ENCODE peak calls at places on chromosomes 3 and 15, in ten cellular contexts. E is kidney, M is right atrium auricular region, Y is upper lobe of right lung, Q is GM13976, K is heart left ventricle, F is brain microvascular endothelial cell, H is cardiac muscle cell, J is WERI-Rb-1, L is AG10803. P is an unnamed sample.
A peak's percentile ranks its signal among the peaks of the same experiment; 100 is the strongest.

GRCh38 chr15:37586976-37587375 is 347.5 kb upstream of the TMCO5A start:
- DNase-seq in H (no peak), M (no peak), Q (no peak), K (no peak), L (peak; percentile 51), J (no peak), E (no peak), Y (no peak), F (no peak), P (no peak)

GRCh38 chr3:124775776-124776336 is 45.6 kb downstream of the UMPS start:
- DNase-seq in J (peak; percentile 16), Y (no peak), H (no peak), Q (no peak), M (no peak), F (no peak), L (no peak), E (no peak), K (no peak), P (no peak)

GRCh38 chr3:12994357-12994606 is 78.9 kb downstream of the IQSEC1 start:
- DNase-seq in F (no peak), E (peak; percentile 87), J (no peak), L (no peak), K (peak; percentile 80), Y (peak; percentile 83), M (no peak), Q (peak; percentile 76), H (no peak), P (peak; percentile 43)

GRCh38 chr3:15336057-15336456 is 3.7 kb upstream of the SH3BP5 start:
- DNase-seq in M (no peak), K (no peak), J (no peak), Y (no peak), E (no peak), F (no peak), L (no peak), H (no peak), Q (no peak), P (no peak)

GRCh38 chr3:72872183-72872582 is 15.7 kb upstream of the GXYLT2 start:
- DNase-seq in K (no peak), E (no peak), Q (no peak), M (no peak), H (no peak), F (no peak), Y (no peak), L (peak; percentile 93), J (no peak), P (no peak)

GRCh38 chr3:113606539-113607218 is 74.3 kb downstream of the SIDT1 start:
- DNase-seq in K (no peak), L (no peak), F (no peak), Q (peak; percentile 67), Y (no peak), E (no peak), J (no peak), M (no peak), H (no peak), P (peak; percentile 81)

GRCh38 chr15:87944687-87945086 is 311.9 kb downstream of the NTRK3 start:
- DNase-seq in Q (no peak), Y (no peak), L (no peak), K (peak; percentile 70), H (no peak), F (no peak), J (no peak), M (no peak), E (peak; percentile 73), P (no peak)

GRCh38 chr15:92907229-92907628 is 7.1 kb downstream of the CHD2 start:
- DNase-seq in L (no peak), H (no peak), F (no peak), K (no peak), E (no peak), Y (no peak), M (no peak), J (no peak), Q (no peak), P (no peak)

GRCh38 chr3:194205675-194206133 is 69.8 kb downstream of the HES1 start:
- DNase-seq in K (no peak), Y (no peak), J (no peak), F (no peak), L (no peak), E (no peak), M (no peak), Q (no peak), H (peak; percentile 68), P (peak; percentile 10)

GRCh38 chr15:98034731-98035130 is 74.2 kb downstream of the ARRDC4 start:
- DNase-seq in L (no peak), F (no peak), K (no peak), Y (no peak), H (no peak), E (no peak), J (no peak), Q (no peak), M (no peak), P (no peak)

GRCh38 chr3:103810167-103810566 is 1375.4 kb downstream of the ZPLD1 start:
- DNase-seq in H (no peak), Q (no peak), M (no peak), K (no peak), J (no peak), E (no peak), L (no peak), Y (no peak), F (no peak), P (no peak)
- TF ChIP-seq CTCF in H (no peak), Q (no peak), M (no peak), K (no peak), J (no peak), E (no peak), L (no peak), Y (no peak), F (no peak), P (no peak)

GRCh38 chr3:10365791-10366190 is 44.9 kb upstream of the SEC13 start:
- DNase-seq in Y (no peak), L (peak; percentile 19), K (no peak), J (no peak), F (peak; percentile 43), H (no peak), E (no peak), M (no peak), Q (no peak), P (no peak)

GRCh38 chr3:10365316-10365715 is 44.4 kb upstream of the SEC13 start:
- DNase-seq in L (no peak), J (no peak), Q (no peak), M (no peak), Y (no peak), K (no peak), F (no peak), E (no peak), H (no peak), P (no peak)

GRCh38 chr3:10361375-10361774 is 40.5 kb upstream of the SEC13 start:
- DNase-seq in H (no peak), E (no peak), K (no peak), Q (no peak), Y (no peak), F (no peak), L (no peak), J (no peak), M (no peak), P (no peak)

GRCh38 chr3:10364816-10365215 is 43.9 kb upstream of the SEC13 start:
- DNase-seq in J (no peak), F (no peak), E (no peak), L (no peak), K (no peak), H (no peak), Y (no peak), M (no peak), Q (no peak), P (no peak)

GRCh38 chr3:10363935-10364334 is 43.0 kb upstream of the SEC13 start:
- DNase-seq in H (no peak), F (no peak), L (no peak), K (no peak), J (no peak), Q (no peak), M (no peak), E (no peak), Y (no peak), P (peak; percentile 27)
- TF ChIP-seq CTCF in H (no peak), F (no peak), L (no peak), K (no peak), J (no peak), Q (no peak), M (no peak), E (no peak), Y (no peak), P (no peak)

GRCh38 chr3:110680365-110680909 is 391.2 kb upstream of the NECTIN3 start:
- DNase-seq in F (no peak), E (no peak), L (no peak), H (no peak), K (no peak), Q (no peak), J (no peak), Y (no peak), M (no peak), P (no peak)
- TF ChIP-seq CTCF in F (no peak), E (no peak), L (no peak), H (no peak), K (no peak), Q (no peak), J (no peak), Y (no peak), M (no peak), P (no peak)

GRCh38 chr15:35514759-35515158 is 31.2 kb downstream of the DPH6 start:
- DNase-seq in Q (no peak), E (no peak), F (peak; percentile 12), H (no peak), J (no peak), K (no peak), M (no peak), Y (no peak), L (peak; percentile 75), P (no peak)

GRCh38 chr15:35522061-35522460 is 23.9 kb downstream of the DPH6 start:
- DNase-seq in Q (no peak), M (no peak), E (no peak), J (no peak), F (peak; percentile 14), K (no peak), H (no peak), Y (no peak), L (no peak), P (no peak)

DNA sequence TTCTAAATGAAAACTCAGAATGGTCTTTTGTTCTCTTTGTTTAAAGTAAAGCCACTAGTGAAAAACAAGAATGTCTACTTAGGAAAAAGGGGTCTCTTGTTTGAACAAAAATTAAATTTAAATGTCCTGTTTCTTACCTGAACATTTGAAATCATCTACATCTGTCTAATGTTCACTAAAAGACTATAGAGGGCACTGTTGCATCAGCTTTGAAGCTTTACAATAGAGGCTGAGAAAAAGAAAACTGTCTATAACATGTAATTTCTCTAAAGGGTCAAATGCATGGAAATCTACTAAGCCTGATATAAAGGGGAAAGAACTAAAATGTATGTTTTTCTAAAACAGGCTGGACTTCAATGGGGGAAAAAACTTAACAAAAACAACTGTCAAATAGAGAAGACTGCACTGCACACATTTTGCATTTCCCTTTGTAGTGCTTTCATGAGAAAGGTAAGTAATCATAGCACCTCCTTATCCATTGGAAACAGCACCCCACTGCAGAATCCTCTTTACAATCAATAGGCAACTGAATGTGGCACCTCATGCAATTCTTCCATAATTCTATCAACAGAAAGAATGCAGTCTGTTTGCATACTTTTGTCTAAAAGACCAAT is 26.3 kb downstream of the DPH6 start:
- DNase-seq in Y (no peak), J (no peak), Q (peak; percentile 13), F (peak; percentile 31), H (peak; percentile 72), M (no peak), L (peak; percentile 51), E (no peak), K (no peak), P (no peak)
- TF ChIP-seq CTCF in Y (peak; percentile 72), J (peak; percentile 19), Q (peak; percentile 41), F (peak; percentile 27), H (peak; percentile 62), M (peak; percentile 72), L (peak; percentile 73), E (peak; percentile 57), K (peak; percentile 76), P (peak; percentile 64)